ENCODE peak calls at places on chromosome 20, in five cellular contexts. B is transverse colon, S is SK-N-SH, V is adrenal gland, A is HepG2. C is an unnamed sample.

GRCh38 chr20:2314759-2315439 is 19.1 kb downstream of the TGM3 start:
- DNase-seq in V (peak; percentile 83), B (no peak), A (no peak), S (peak; percentile 40), C (peak; percentile 49)

GRCh38 chr20:676315-676937 is 824 bp upstream of the SCRT2 start:
- DNase-seq in V (no peak), A (no peak), B (peak; percentile 21), S (peak; percentile 77), C (peak; percentile 22)

GRCh38 chr20:42646250-42646649 is 543.5 kb downstream of the PTPRT start:
- DNase-seq in B (no peak), V (no peak), A (no peak), S (no peak), C (no peak)

GRCh38 chr20:22438926-22439325 is 145.4 kb downstream of the FOXA2 start:
- DNase-seq in B (no peak), S (peak; percentile 9), A (peak; percentile 54), V (no peak), C (no peak)

GRCh38 chr20:59165794-59166709 is 2.4 kb downstream of the ZNF831 start:
- DNase-seq in B (no peak), V (no peak), A (no peak), S (no peak), C (no peak)

GRCh38 chr20:51487076-51487475 is 55.4 kb downstream of the NFATC2 start:
- DNase-seq in B (no peak), S (peak; percentile 50), V (no peak), A (no peak), C (no peak)

GRCh38 chr20:1900321-1900791 is 5.1 kb downstream of the SIRPA start:
- DNase-seq in V (peak; percentile 79), A (peak; percentile 89), B (peak; percentile 33), S (peak; percentile 86), C (peak; percentile 87)

GRCh38 chr20:17345321-17345720 is 118.5 kb downstream of the PCSK2 start:
- DNase-seq in A (no peak), S (no peak), B (no peak), V (no peak), C (no peak)

GRCh38 chr20:57397693-57398108 is 6.5 kb downstream of the RBM38 start:
- DNase-seq in V (no peak), S (no peak), A (no peak), B (peak; percentile 57), C (no peak)

GRCh38 chr20:4929686-4930397 is 71.5 kb downstream of the SLC23A2 start:
- DNase-seq in B (no peak), V (no peak), A (no peak), S (no peak), C (no peak)

GRCh38 chr20:23212482-23212881 is 126.4 kb upstream of the CD93 start:
- DNase-seq in B (no peak), S (no peak), V (no peak), A (no peak), C (no peak)

GRCh38 chr20:52420805-52421204 is 229.2 kb upstream of the ZFP64 start:
- DNase-seq in B (no peak), V (no peak), S (no peak), A (no peak), C (no peak)

GRCh38 chr20:4896971-4897497 is 104.3 kb downstream of the SLC23A2 start:
- DNase-seq in S (no peak), B (no peak), V (no peak), A (no peak), C (no peak)

GRCh38 chr20:57393321-57394086 is 2.3 kb downstream of the RBM38 start:
- DNase-seq in V (no peak), S (no peak), A (no peak), B (no peak), C (no peak)

GRCh38 chr20:44211177-44212039 is 837 bp upstream of the OSER1 start:
- DNase-seq in S (peak; percentile 34), B (peak; percentile 23), V (no peak), A (no peak), C (no peak)

GRCh38 chr20:59604770-59605665 is 678 bp downstream of the PHACTR3 start:
- DNase-seq in S (peak; percentile 84), V (no peak), B (no peak), A (no peak), C (no peak)

GRCh38 chr20:1805161-1805581 is 90.0 kb upstream of the SIRPA start:
- DNase-seq in B (no peak), V (no peak), S (no peak), A (no peak), C (no peak)

GRCh38 chr20:39874049-39874893 is 814.8 kb downstream of the MAFB start:
- DNase-seq in V (peak; percentile 92), S (peak; percentile 53), A (peak; percentile 55), B (peak; percentile 72), C (peak; percentile 85)

GRCh38 chr20:21529863-21530262 is 16.0 kb upstream of the NKX2-2 start:
- DNase-seq in B (no peak), S (no peak), V (no peak), A (peak; percentile 66), C (peak; percentile 45)

GRCh38 chr20:64062276-64062595 is 762 bp upstream of the TCEA2 start:
- DNase-seq in S (no peak), V (no peak), B (no peak), A (no peak), C (no peak)

GRCh38 chr20:9878096-9878495 is 39.2 kb upstream of the PAK5 start:
- DNase-seq in A (no peak), B (no peak), V (no peak), S (no peak), C (no peak)

GRCh38 chr20:31839782-31840487 is 5.5 kb downstream of the FOXS1 start:
- DNase-seq in A (no peak), V (no peak), S (no peak), B (no peak), C (no peak)

GRCh38 chr20:53580376-53581111 is 13.1 kb downstream of the ZNF217 start:
- DNase-seq in S (no peak), V (no peak), A (no peak), B (no peak), C (no peak)

GRCh38 chr20:47267621-47268020 is 88.9 kb downstream of the ZMYND8 start:
- DNase-seq in A (no peak), V (no peak), S (no peak), B (no peak), C (no peak)

DNA sequence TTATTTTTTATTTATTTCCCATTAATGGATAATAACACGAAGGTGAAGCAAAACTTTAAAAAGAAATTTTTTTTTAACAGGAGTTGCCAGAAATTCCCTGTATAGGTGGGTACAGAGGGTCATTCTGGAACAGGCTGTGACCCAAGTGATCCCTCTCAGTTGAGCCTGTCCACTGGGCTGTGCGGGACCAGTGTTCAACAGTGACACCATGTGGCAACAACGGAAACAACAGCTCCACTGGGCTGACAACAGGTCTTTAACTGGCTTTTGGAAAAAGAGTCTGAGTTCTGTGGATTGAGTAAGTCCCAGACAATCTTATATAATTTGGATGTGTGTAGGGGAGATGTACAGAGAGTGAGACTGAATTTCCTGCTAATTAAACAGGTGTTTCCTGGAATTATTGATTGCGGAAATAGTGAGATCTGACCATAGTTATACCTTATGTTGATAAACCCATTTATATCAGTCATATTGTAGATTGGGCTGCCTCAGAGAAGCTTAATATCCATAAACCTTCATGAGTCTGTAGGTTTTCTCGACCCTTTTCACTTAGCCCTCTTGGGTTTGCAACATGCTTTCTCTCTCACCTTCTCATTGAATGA is 17.6 kb downstream of the KIAA1755 start:
- DNase-seq in V (no peak), B (no peak), A (peak; percentile 31), S (peak; percentile 47), C (peak; percentile 40)
- TF ChIP-seq CTCF in V (no peak), B (no peak), A (peak; percentile 62), S (peak; percentile 69), C (peak; percentile 54)

GRCh38 chr20:61422636-61423425 is 170.8 kb downstream of the CDH4 start:
- DNase-seq in A (no peak), V (no peak), S (no peak), B (no peak), C (no peak)
- H3K4me1 ChIP-seq in A (no peaks in the 10 kb centered on the region), V (no peaks in the 10 kb centered on the region), S (no peaks in the 10 kb centered on the region), B (no peaks in the 10 kb centered on the region), C (peaks cover 12% of the 10 kb centered on the region)

GRCh38 chr20:33660685-33661058 is 1.5 kb upstream of the C20orf144 start:
- DNase-seq in V (no peak), B (no peak), S (no peak), A (no peak), C (no peak)
- TF ChIP-seq CTCF in V (no peak), B (no peak), S (no peak), A (no peak), C (no peak)

DNA sequence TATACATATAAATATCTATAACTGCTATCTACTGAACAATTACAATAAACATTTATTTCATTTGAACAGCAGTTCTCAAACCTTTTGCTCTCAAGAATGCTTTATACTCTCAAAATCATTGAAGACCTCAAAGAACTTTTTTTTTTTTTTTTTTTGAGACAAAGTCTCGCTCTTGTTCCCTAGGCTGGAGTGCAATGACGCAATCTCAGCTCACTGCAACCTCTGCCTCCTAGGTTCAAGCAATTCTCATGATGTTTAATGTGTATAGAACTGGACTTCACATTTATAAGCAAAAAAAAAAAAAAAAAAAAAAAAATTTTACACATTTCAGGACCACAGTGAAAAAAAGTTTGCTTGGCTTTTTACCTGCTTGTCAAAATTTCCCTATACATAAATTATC is 11.7 kb downstream of the UBE2V1 start:
- DNase-seq in B (no peak), V (no peak), S (no peak), A (no peak), C (no peak)
- H3K4me1 ChIP-seq in B (peaks cover 81% of the 10 kb centered on the region), V (peaks cover 36% of the 10 kb centered on the region), S (peaks cover 33% of the 10 kb centered on the region), A (peaks cover 34% of the 10 kb centered on the region), C (peaks cover 21% of the 10 kb centered on the region)

DNA sequence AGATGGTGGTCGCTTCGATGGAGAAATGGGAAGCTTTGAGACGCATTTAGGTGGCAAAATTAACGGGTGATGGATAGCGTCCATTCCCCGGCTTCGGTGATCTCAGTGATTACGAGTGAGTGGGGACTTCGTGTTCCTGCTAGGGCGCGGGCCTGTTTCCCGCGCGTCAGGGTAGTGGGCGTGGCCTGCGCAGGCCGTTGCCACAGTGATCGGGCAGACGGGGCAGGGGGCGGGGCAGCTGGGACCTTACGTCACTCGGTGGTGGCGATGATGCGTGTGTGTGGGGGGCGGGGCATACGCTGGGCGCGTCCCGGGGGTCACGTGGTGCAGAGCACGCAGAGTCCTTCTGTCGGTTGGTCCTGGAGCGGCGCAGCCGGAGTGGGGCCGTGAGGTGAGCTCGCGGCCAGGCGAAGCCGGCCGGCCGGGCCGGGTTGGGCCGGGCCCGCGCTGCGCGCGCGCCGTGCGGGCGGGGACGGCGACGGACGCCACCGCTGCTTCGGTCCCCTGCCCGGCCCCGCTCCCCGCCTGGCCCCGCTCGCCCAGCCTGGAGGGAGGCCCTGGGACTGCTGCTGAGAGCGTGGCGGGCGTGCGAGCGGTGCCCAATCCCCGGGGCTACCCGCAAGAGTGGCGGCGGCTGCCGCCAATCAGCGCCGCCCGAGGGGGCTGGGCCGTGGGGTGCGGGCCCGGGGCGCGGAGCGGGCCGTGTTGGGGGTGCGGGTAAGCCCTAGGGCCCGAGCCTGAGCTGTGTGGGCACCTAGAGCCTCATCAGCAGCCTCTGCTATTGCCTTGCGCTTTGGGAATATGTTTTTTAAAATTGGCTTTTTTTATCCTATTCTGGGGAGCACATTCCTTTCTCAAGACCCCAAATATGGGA is at the start of gene PHF20:
- DNase-seq in S (peak; percentile 98), B (peak; percentile 100), A (peak; percentile 93), V (peak; percentile 99), C (peak; percentile 96)
- TF ChIP-seq CTCF in S (no peak), B (peak; percentile 19), A (peak; percentile 16), V (no peak), C (no peak)

GRCh38 chr20:24933266-24933908 is 15.7 kb upstream of the CST7 start:
- DNase-seq in S (no peak), V (no peak), A (no peak), B (no peak), C (no peak)
- H3K4me1 ChIP-seq in S (no peaks in the 10 kb centered on the region), V (no peaks in the 10 kb centered on the region), A (peaks cover 4% of the 10 kb centered on the region), B (peaks cover 9% of the 10 kb centered on the region), C (no peaks in the 10 kb centered on the region)

C was measured in A673.